ENCODE peak calls at places on chromosomes 7 and 10, in six cellular contexts. One of them, this sample, is unnamed.

GRCh38 chr10:103759100-103759781 is 96.1 kb downstream of the SH3PXD2A start:
- DNase-seq in adrenal gland: peak
- DNase-seq in uterus: peak
- DNase-seq in esophagus squamous epithelium: no peak
- DNase-seq in right lobe of liver: no peak
- DNase-seq in IMR-90: peak
- DNase-seq in this sample: no peak

GRCh38 chr7:149071641-149072437 is 18.7 kb downstream of the ZNF786 start:
- DNase-seq in adrenal gland: no peak
- DNase-seq in uterus: no peak
- DNase-seq in esophagus squamous epithelium: no peak
- DNase-seq in right lobe of liver: no peak
- DNase-seq in IMR-90: peak
- DNase-seq in this sample: no peak

GRCh38 chr10:47438857-47439474 is 44.9 kb downstream of the ANXA8 start:
- DNase-seq in adrenal gland: peak
- DNase-seq in uterus: no peak
- DNase-seq in esophagus squamous epithelium: no peak
- DNase-seq in right lobe of liver: peak
- DNase-seq in IMR-90: peak
- DNase-seq in this sample: peak

GRCh38 chr7:157401567-157402387 is 65.0 kb downstream of the DNAJB6 start:
- DNase-seq in adrenal gland: peak
- DNase-seq in uterus: no peak
- DNase-seq in esophagus squamous epithelium: no peak
- DNase-seq in right lobe of liver: no peak
- DNase-seq in IMR-90: no peak
- DNase-seq in this sample: no peak

GRCh38 chr7:83413425-83413824 is 235.5 kb downstream of the SEMA3E start:
- DNase-seq in adrenal gland: no peak
- DNase-seq in uterus: no peak
- DNase-seq in esophagus squamous epithelium: no peak
- DNase-seq in right lobe of liver: no peak
- DNase-seq in IMR-90: peak
- DNase-seq in this sample: no peak

GRCh38 chr7:32385316-32385956 is 104.7 kb downstream of the LSM5 start:
- DNase-seq in adrenal gland: no peak
- DNase-seq in uterus: no peak
- DNase-seq in esophagus squamous epithelium: no peak
- DNase-seq in right lobe of liver: no peak
- DNase-seq in IMR-90: no peak
- DNase-seq in this sample: no peak

GRCh38 chr10:89303161-89303560 is 1.3 kb downstream of the IFIT2 start:
- DNase-seq in adrenal gland: no peak
- DNase-seq in uterus: no peak
- DNase-seq in esophagus squamous epithelium: no peak
- DNase-seq in right lobe of liver: no peak
- DNase-seq in IMR-90: no peak
- DNase-seq in this sample: no peak

GRCh38 chr7:136030330-136030729 is 53.2 kb upstream of the MTPN start:
- DNase-seq in adrenal gland: no peak
- DNase-seq in uterus: no peak
- DNase-seq in esophagus squamous epithelium: no peak
- DNase-seq in right lobe of liver: no peak
- DNase-seq in IMR-90: no peak
- DNase-seq in this sample: no peak

GRCh38 chr7:130959743-130960207 is 225.8 kb upstream of the KLF14 start:
- DNase-seq in adrenal gland: no peak
- DNase-seq in uterus: no peak
- DNase-seq in esophagus squamous epithelium: no peak
- DNase-seq in right lobe of liver: no peak
- DNase-seq in IMR-90: peak
- DNase-seq in this sample: no peak

GRCh38 chr10:108515821-108516220 is 1351.3 kb upstream of the SORCS1 start:
- DNase-seq in adrenal gland: no peak
- DNase-seq in uterus: no peak
- DNase-seq in esophagus squamous epithelium: no peak
- DNase-seq in right lobe of liver: no peak
- DNase-seq in IMR-90: no peak
- DNase-seq in this sample: no peak

GRCh38 chr7:40945788-40946187 is 757.1 kb downstream of the INHBA start:
- DNase-seq in adrenal gland: no peak
- DNase-seq in uterus: no peak
- DNase-seq in esophagus squamous epithelium: no peak
- DNase-seq in right lobe of liver: no peak
- DNase-seq in IMR-90: no peak
- DNase-seq in this sample: no peak

GRCh38 chr10:60099998-60100747 is 193.8 kb upstream of the CCDC6 start:
- DNase-seq in adrenal gland: no peak
- DNase-seq in uterus: no peak
- DNase-seq in esophagus squamous epithelium: no peak
- DNase-seq in right lobe of liver: no peak
- DNase-seq in IMR-90: peak
- DNase-seq in this sample: peak

GRCh38 chr7:41504581-41504980 is 198.3 kb downstream of the INHBA start:
- DNase-seq in adrenal gland: no peak
- DNase-seq in uterus: no peak
- DNase-seq in esophagus squamous epithelium: no peak
- DNase-seq in right lobe of liver: no peak
- DNase-seq in IMR-90: peak
- DNase-seq in this sample: no peak

GRCh38 chr10:123622381-123622780 is 43.8 kb upstream of the GPR26 start:
- DNase-seq in adrenal gland: no peak
- DNase-seq in uterus: no peak
- DNase-seq in esophagus squamous epithelium: no peak
- DNase-seq in right lobe of liver: no peak
- DNase-seq in IMR-90: no peak
- DNase-seq in this sample: no peak

GRCh38 chr7:85172530-85172941 is 14.3 kb downstream of the SEMA3D start:
- DNase-seq in adrenal gland: peak
- DNase-seq in uterus: no peak
- DNase-seq in esophagus squamous epithelium: no peak
- DNase-seq in right lobe of liver: no peak
- DNase-seq in IMR-90: peak
- DNase-seq in this sample: no peak

GRCh38 chr10:131980757-131981428 is 830 bp downstream of the BNIP3 start:
- DNase-seq in adrenal gland: peak
- DNase-seq in uterus: no peak
- DNase-seq in esophagus squamous epithelium: no peak
- DNase-seq in right lobe of liver: peak
- DNase-seq in IMR-90: no peak
- DNase-seq in this sample: no peak

GRCh38 chr10:43671659-43672555 is 23.2 kb upstream of the ZNF32 start:
- DNase-seq in adrenal gland: peak
- DNase-seq in uterus: peak
- DNase-seq in esophagus squamous epithelium: no peak
- DNase-seq in right lobe of liver: peak
- DNase-seq in IMR-90: peak
- DNase-seq in this sample: peak

GRCh38 chr10:58956926-58957325 is 219.5 kb upstream of the PHYHIPL start:
- DNase-seq in adrenal gland: no peak
- DNase-seq in uterus: no peak
- DNase-seq in esophagus squamous epithelium: no peak
- DNase-seq in right lobe of liver: no peak
- DNase-seq in IMR-90: peak
- DNase-seq in this sample: no peak

GRCh38 chr7:70040971-70041766 is 442.9 kb downstream of the AUTS2 start:
- DNase-seq in adrenal gland: no peak
- DNase-seq in uterus: no peak
- DNase-seq in esophagus squamous epithelium: no peak
- DNase-seq in right lobe of liver: no peak
- DNase-seq in IMR-90: no peak
- DNase-seq in this sample: no peak

GRCh38 chr10:5658871-5659618 is 7.3 kb downstream of the ASB13 start:
- DNase-seq in adrenal gland: no peak
- DNase-seq in uterus: no peak
- DNase-seq in esophagus squamous epithelium: no peak
- DNase-seq in right lobe of liver: no peak
- DNase-seq in IMR-90: no peak
- DNase-seq in this sample: no peak

GRCh38 chr7:2403718-2404648 is 572 bp downstream of the CHST12 start:
- DNase-seq in adrenal gland: peak
- DNase-seq in uterus: no peak
- DNase-seq in esophagus squamous epithelium: no peak
- DNase-seq in right lobe of liver: peak
- DNase-seq in IMR-90: peak
- DNase-seq in this sample: peak

DNA sequence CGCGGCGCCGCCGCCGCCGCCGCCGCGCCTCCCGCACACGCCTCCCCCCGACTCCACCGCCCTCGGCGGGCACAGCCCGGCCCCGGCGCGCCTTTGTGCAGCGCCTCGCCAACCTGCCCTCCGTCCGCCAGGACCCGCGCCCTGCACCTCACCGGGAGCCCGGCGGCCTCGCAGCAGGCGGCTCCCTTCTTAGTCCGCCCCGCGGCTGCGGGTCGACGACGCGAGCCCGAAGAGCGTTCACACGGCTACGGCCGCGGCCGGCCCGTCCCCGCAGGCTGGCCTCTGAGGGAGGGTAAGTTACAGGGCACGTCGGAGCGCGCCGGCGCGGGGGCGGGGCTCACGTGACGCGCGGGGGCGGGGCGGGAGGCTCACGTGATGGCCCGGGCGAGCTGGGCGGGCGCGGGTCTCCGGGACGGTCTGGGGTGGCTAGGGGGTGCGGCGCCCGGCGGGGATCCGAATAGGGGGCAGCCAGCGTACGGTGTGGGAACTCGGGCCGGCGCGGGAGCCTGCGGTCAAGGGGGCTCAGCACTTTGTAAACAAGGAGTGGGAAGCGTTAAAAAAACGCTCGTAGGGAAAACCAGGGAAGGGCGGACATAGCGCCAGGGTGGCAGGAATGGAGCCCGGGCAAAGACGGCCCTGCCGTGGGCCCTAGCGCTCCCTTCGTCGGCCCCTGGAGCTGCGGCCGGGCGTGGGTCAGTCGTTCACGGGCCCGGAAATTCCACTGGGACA is at the start of gene ARHGAP12:
- DNase-seq in adrenal gland: peak
- DNase-seq in uterus: peak
- DNase-seq in esophagus squamous epithelium: peak
- DNase-seq in right lobe of liver: peak
- DNase-seq in IMR-90: peak
- DNase-seq in this sample: no peak
- TF ChIP-seq POLR2A in adrenal gland: peak
- TF ChIP-seq POLR2A in uterus: peak
- TF ChIP-seq POLR2A in esophagus squamous epithelium: peak
- TF ChIP-seq POLR2A in right lobe of liver: peak
- TF ChIP-seq POLR2A in IMR-90: peak
- TF ChIP-seq POLR2A in this sample: peak

GRCh38 chr7:128830231-128831177 is at the start of gene FLNC:
- DNase-seq in adrenal gland: peak
- DNase-seq in uterus: peak
- DNase-seq in esophagus squamous epithelium: no peak
- DNase-seq in right lobe of liver: no peak
- DNase-seq in IMR-90: peak
- DNase-seq in this sample: peak
- TF ChIP-seq POLR2A in adrenal gland: no peak
- TF ChIP-seq POLR2A in uterus: peak
- TF ChIP-seq POLR2A in esophagus squamous epithelium: peak
- TF ChIP-seq POLR2A in right lobe of liver: no peak
- TF ChIP-seq POLR2A in IMR-90: peak
- TF ChIP-seq POLR2A in this sample: peak

GRCh38 chr7:150737265-150738055 is at the start of gene GIMAP5:
- DNase-seq in adrenal gland: no peak
- DNase-seq in uterus: no peak
- DNase-seq in esophagus squamous epithelium: no peak
- DNase-seq in right lobe of liver: no peak
- DNase-seq in IMR-90: no peak
- DNase-seq in this sample: no peak
- TF ChIP-seq POLR2A in adrenal gland: no peak
- TF ChIP-seq POLR2A in uterus: no peak
- TF ChIP-seq POLR2A in esophagus squamous epithelium: peak
- TF ChIP-seq POLR2A in right lobe of liver: peak
- TF ChIP-seq POLR2A in IMR-90: no peak
- TF ChIP-seq POLR2A in this sample: no peak

DNA sequence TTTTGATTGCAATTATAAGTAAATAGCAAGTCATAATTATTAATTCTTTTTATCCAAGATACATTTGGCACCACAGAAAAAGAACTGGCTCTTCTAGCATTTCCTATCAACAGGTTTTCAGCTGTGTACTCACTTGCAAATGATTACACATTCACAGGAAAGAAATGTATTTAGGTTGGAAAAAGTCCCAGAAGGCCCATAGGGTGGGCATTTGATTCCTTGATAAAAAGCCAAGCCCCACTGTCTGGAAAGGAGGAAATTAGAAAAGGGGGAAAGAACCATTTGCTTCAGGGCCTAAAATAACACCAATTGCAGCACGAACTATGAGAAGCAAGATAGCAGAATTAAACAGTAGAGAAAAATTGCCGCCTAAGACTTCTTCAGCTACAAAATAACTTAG is 80.8 kb upstream of the COL1A2 start:
- DNase-seq in adrenal gland: no peak
- DNase-seq in uterus: no peak
- DNase-seq in esophagus squamous epithelium: no peak
- DNase-seq in right lobe of liver: no peak
- DNase-seq in IMR-90: peak
- DNase-seq in this sample: no peak
- TF ChIP-seq POLR2A in adrenal gland: no peak
- TF ChIP-seq POLR2A in uterus: no peak
- TF ChIP-seq POLR2A in esophagus squamous epithelium: no peak
- TF ChIP-seq POLR2A in right lobe of liver: no peak
- TF ChIP-seq POLR2A in IMR-90: no peak
- TF ChIP-seq POLR2A in this sample: no peak

GRCh38 chr7:24821045-24821853 is 64.0 kb upstream of the GSDME start:
- DNase-seq in adrenal gland: peak
- DNase-seq in uterus: peak
- DNase-seq in esophagus squamous epithelium: peak
- DNase-seq in right lobe of liver: no peak
- DNase-seq in IMR-90: peak
- DNase-seq in this sample: peak
- TF ChIP-seq POLR2A in adrenal gland: no peak
- TF ChIP-seq POLR2A in uterus: no peak
- TF ChIP-seq POLR2A in esophagus squamous epithelium: no peak
- TF ChIP-seq POLR2A in right lobe of liver: no peak
- TF ChIP-seq POLR2A in IMR-90: no peak
- TF ChIP-seq POLR2A in this sample: peak

GRCh38 chr7:150368098-150368883 is at the start of gene REPIN1:
- DNase-seq in adrenal gland: peak
- DNase-seq in uterus: peak
- DNase-seq in esophagus squamous epithelium: peak
- DNase-seq in right lobe of liver: peak
- DNase-seq in IMR-90: peak
- DNase-seq in this sample: peak
- TF ChIP-seq POLR2A in adrenal gland: peak
- TF ChIP-seq POLR2A in uterus: peak
- TF ChIP-seq POLR2A in esophagus squamous epithelium: peak
- TF ChIP-seq POLR2A in right lobe of liver: peak
- TF ChIP-seq POLR2A in IMR-90: no peak
- TF ChIP-seq POLR2A in this sample: peak

DNA sequence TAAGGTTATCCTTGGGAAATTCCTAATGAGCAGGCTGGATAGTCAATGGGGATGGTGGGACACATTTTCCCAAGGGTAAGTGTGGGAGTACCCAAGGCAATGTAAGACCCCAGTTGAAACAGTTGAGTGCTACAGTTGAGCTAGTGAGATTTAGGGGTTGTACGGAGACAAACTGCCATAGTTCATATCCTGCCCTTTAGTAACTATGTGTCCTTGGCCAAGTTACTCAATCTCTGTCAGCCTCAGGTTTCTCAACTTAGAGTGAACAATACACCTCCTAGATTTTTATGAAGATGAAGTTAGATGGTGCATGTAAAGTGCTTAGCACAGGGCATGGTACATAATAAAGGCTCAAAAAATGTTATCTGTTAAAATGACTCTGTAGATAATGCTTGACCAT is 20.5 kb downstream of the HABP2 start:
- DNase-seq in adrenal gland: no peak
- DNase-seq in uterus: no peak
- DNase-seq in esophagus squamous epithelium: no peak
- DNase-seq in right lobe of liver: no peak
- DNase-seq in IMR-90: no peak
- DNase-seq in this sample: no peak
- TF ChIP-seq POLR2A in adrenal gland: no peak
- TF ChIP-seq POLR2A in uterus: no peak
- TF ChIP-seq POLR2A in esophagus squamous epithelium: no peak
- TF ChIP-seq POLR2A in right lobe of liver: no peak
- TF ChIP-seq POLR2A in IMR-90: no peak
- TF ChIP-seq POLR2A in this sample: no peak

This sample was measured in H54.